ENCODE peak calls at places on chromosomes 4 and X, in seven cellular contexts. D is MCF 10A, T is GM18507, I is NCI-H2081, Y is aorta, A is GM23248, M is HEK293T. X is an unnamed sample.

GRCh38 chr4:106367072-106367471 is 1.5 kb downstream of the GIMD1 start:
- DNase-seq in I (no peak), M (no peak), A (no peak), T (no peak), Y (peak), D (no peak), X (no peak)

GRCh38 chr4:115655626-115656025 is 542.2 kb upstream of the NDST4 start:
- DNase-seq in A (no peak), I (no peak), Y (no peak), T (no peak), M (no peak), D (no peak), X (no peak)

GRCh38 chrX:23788521-23788920 is 5.5 kb downstream of the SAT1 start:
- DNase-seq in Y (no peak), I (no peak), D (no peak), M (no peak), A (no peak), T (no peak), X (no peak)

GRCh38 chr4:179097741-179098140 is 1655.5 kb upstream of the AGA start:
- DNase-seq in T (no peak), I (no peak), A (peak), Y (no peak), M (peak), D (peak), X (no peak)

GRCh38 chr4:82525287-82525898 is 36.4 kb downstream of the TMEM150C start:
- DNase-seq in D (no peak), M (no peak), A (peak), T (no peak), I (no peak), Y (no peak), X (no peak)

GRCh38 chrX:20530319-20530979 is 263.7 kb upstream of the RPS6KA3 start:
- DNase-seq in I (peak), A (peak), T (no peak), Y (no peak), M (peak), D (peak), X (no peak)

GRCh38 chr4:159606835-159607234 is 504.0 kb downstream of the RAPGEF2 start:
- DNase-seq in A (no peak), T (no peak), D (peak), Y (no peak), I (no peak), M (no peak), X (no peak)

GRCh38 chrX:45769919-45770582 is 569.4 kb upstream of the DIPK2B start:
- DNase-seq in T (peak), A (peak), Y (peak), I (no peak), D (peak), M (peak), X (peak)

GRCh38 chrX:2614911-2615310 is 76.2 kb upstream of the CD99 start:
- DNase-seq in A (peak), I (no peak), Y (no peak), D (no peak), T (no peak), M (no peak), X (no peak)

GRCh38 chrX:13755254-13755653 is 20.7 kb downstream of the OFD1 start:
- DNase-seq in M (no peak), A (no peak), D (no peak), T (no peak), I (no peak), Y (no peak), X (no peak)

X was measured in KG1.